ENCODE peak calls at places on chromosomes 1 and 21, in nine cellular contexts. P is stimulated activated CD8-positive, alpha-beta memory T cell treated with anti-CD3 and anti-CD28 coated beads, Interleukin-4, amount 100 ng/mL, for 48 hours; U is right lobe of liver; Y is chondrocyte; Z is AG10803; V is Right ventricle myocardium superior; S is activated naive CD4-positive, alpha-beta T cell treated with anti-CD3 and anti-CD28 coated beads, Interleukin-2, amount 50 U/mL, for 16 hours; D is GOT3; J is hepatocyte. R is an unnamed sample.
A peak's percentile ranks its signal among the peaks of the same experiment; 100 is the strongest.

GRCh38 chr1:230913496-230913895 is 45.2 kb upstream of the C1orf198 start:
- DNase-seq in P (no peak), U (no peak), Y (no peak), Z (peak; percentile 57), V (no peak), S (no peak), D (no peak), J (no peak), R (no peak)

GRCh38 chr21:26732442-26733221 is 112.6 kb downstream of the ADAMTS1 start:
- DNase-seq in P (peak; percentile 36), U (peak; percentile 34), Y (no peak), Z (peak; percentile 62), V (peak; percentile 50), S (peak; percentile 22), D (no peak), J (peak; percentile 66), R (no peak)

GRCh38 chr1:41573803-41574713 is 89.6 kb upstream of the EDN2 start:
- DNase-seq in P (peak; percentile 86), U (peak; percentile 77), Y (no peak), Z (peak; percentile 80), V (peak; percentile 85), S (peak; percentile 80), D (peak; percentile 56), J (peak; percentile 90), R (peak; percentile 70)

GRCh38 chr1:13935336-13935735 is 235.3 kb downstream of the PRDM2 start:
- DNase-seq in P (no peak), U (no peak), Y (no peak), Z (no peak), V (no peak), S (no peak), D (no peak), J (no peak), R (no peak)

GRCh38 chr1:42937141-42937696 is 21.4 kb downstream of the SLC2A1 start:
- DNase-seq in P (no peak), U (no peak), Y (peak; percentile 40), Z (peak; percentile 73), V (no peak), S (no peak), D (no peak), J (no peak), R (peak; percentile 65)

GRCh38 chr1:14613915-14614314 is 15.4 kb downstream of the KAZN start:
- DNase-seq in P (no peak), U (no peak), Y (no peak), Z (no peak), V (no peak), S (no peak), D (no peak), J (no peak), R (no peak)

GRCh38 chr21:29293495-29293894 is 5.2 kb upstream of the BACH1 start:
- DNase-seq in P (no peak), U (no peak), Y (no peak), Z (no peak), V (no peak), S (no peak), D (no peak), J (no peak), R (no peak)

GRCh38 chr1:157091186-157091585 is 8.4 kb downstream of the ETV3L start:
- DNase-seq in P (no peak), U (no peak), Y (no peak), Z (no peak), V (no peak), S (no peak), D (no peak), J (no peak), R (no peak)

GRCh38 chr21:45373991-45374816 is 30.8 kb upstream of the COL18A1 start:
- DNase-seq in P (no peak), U (peak; percentile 13), Y (peak; percentile 87), Z (no peak), V (peak; percentile 30), S (no peak), D (no peak), J (no peak), R (no peak)

GRCh38 chr1:24009406-24009805 is 29.3 kb upstream of the SRSF10 start:
- DNase-seq in P (no peak), U (no peak), Y (no peak), Z (peak; percentile 37), V (no peak), S (no peak), D (no peak), J (peak; percentile 46), R (no peak)

GRCh38 chr1:116076831-116077230 is 34.4 kb upstream of the MAB21L3 start:
- DNase-seq in P (no peak), U (no peak), Y (no peak), Z (peak; percentile 19), V (no peak), S (no peak), D (no peak), J (no peak), R (no peak)

GRCh38 chr21:46005481-46005881 is 23.9 kb downstream of the COL6A1 start:
- DNase-seq in P (no peak), U (peak; percentile 11), Y (peak; percentile 72), Z (no peak), V (no peak), S (no peak), D (no peak), J (no peak), R (no peak)

GRCh38 chr1:31374511-31375196 is 1.8 kb upstream of the FABP3 start:
- DNase-seq in P (no peak), U (no peak), Y (no peak), Z (peak; percentile 67), V (peak; percentile 60), S (no peak), D (peak; percentile 31), J (no peak), R (no peak)

GRCh38 chr21:26469789-26470188 is 103.3 kb downstream of the CYYR1 start:
- DNase-seq in P (no peak), U (no peak), Y (no peak), Z (peak; percentile 94), V (no peak), S (no peak), D (no peak), J (peak; percentile 23), R (no peak)

GRCh38 chr1:48219803-48220202 is 2.7 kb upstream of the SLC5A9 start:
- DNase-seq in P (no peak), U (no peak), Y (no peak), Z (no peak), V (no peak), S (no peak), D (no peak), J (no peak), R (no peak)

GRCh38 chr1:54493608-54494007 is 54.4 kb upstream of the ACOT11 start:
- DNase-seq in P (no peak), U (no peak), Y (no peak), Z (no peak), V (no peak), S (no peak), D (no peak), J (no peak), R (no peak)

R was measured in NK-92 treated with Interleukin-12 subunit alpha and Interleukin-12 subunit beta, amount 100 ng/mL, for 24 hours.